ENCODE peak calls at places on chromosomes 16 and 17, in eight cellular contexts. N is IMR-90, O is fibroblast of mammary gland, A is heart left ventricle, G is HL-60, J is coronary artery, D is dorsolateral prefrontal cortex, M is HCT116. K is an unnamed sample.

GRCh38 chr17:19991252-19991885 is 13.7 kb upstream of the AKAP10 start:
- DNase-seq in N (no peak), O (no peak), A (no peak), G (no peak), J (peak; percentile 58), D (no peak), M (no peak), K (no peak)

GRCh38 chr16:78950768-78951167 is 649.8 kb downstream of the MAF start:
- DNase-seq in N (no peak), O (no peak), A (no peak), G (no peak), J (no peak), D (no peak), M (no peak), K (no peak)

GRCh38 chr17:32519769-32520701 is 33.2 kb downstream of the CDK5R1 start:
- DNase-seq in N (no peak), O (peak; percentile 17), A (no peak), G (no peak), J (no peak), D (peak; percentile 31), M (no peak), K (peak; percentile 31)

GRCh38 chr17:63406689-63407330 is 39.3 kb downstream of the CYB561 start:
- DNase-seq in N (peak; percentile 97), O (peak; percentile 96), A (no peak), G (peak; percentile 56), J (no peak), D (peak; percentile 73), M (peak; percentile 93), K (peak; percentile 93)

GRCh38 chr16:3465301-3465700 is 21.8 kb downstream of the NAA60 start:
- DNase-seq in N (no peak), O (no peak), A (no peak), G (no peak), J (no peak), D (no peak), M (no peak), K (no peak)

GRCh38 chr16:69404275-69404805 is 18.5 kb upstream of the TERF2 start:
- DNase-seq in N (peak; percentile 40), O (no peak), A (no peak), G (no peak), J (no peak), D (no peak), M (peak; percentile 95), K (peak; percentile 59)

GRCh38 chr17:36920032-36921000 is 17.0 kb upstream of the LHX1 start:
- DNase-seq in N (peak; percentile 46), O (no peak), A (no peak), G (no peak), J (no peak), D (peak; percentile 34), M (peak; percentile 43), K (no peak)

GRCh38 chr17:79993390-79994221 is 42.1 kb downstream of the TBC1D16 start:
- DNase-seq in N (peak; percentile 94), O (peak; percentile 93), A (peak; percentile 82), G (peak; percentile 82), J (no peak), D (no peak), M (no peak), K (peak; percentile 87)

GRCh38 chr17:17724307-17724921 is 43.2 kb downstream of the RAI1 start:
- DNase-seq in N (peak; percentile 54), O (no peak), A (peak; percentile 80), G (no peak), J (no peak), D (peak; percentile 43), M (no peak), K (no peak)

GRCh38 chr16:85912271-85912974 is 13.5 kb downstream of the IRF8 start:
- DNase-seq in N (peak; percentile 36), O (peak; percentile 69), A (peak; percentile 31), G (no peak), J (no peak), D (no peak), M (no peak), K (peak; percentile 20)

GRCh38 chr17:72822358-72823023 is 270.0 kb downstream of the SLC39A11 start:
- DNase-seq in N (no peak), O (no peak), A (no peak), G (no peak), J (no peak), D (no peak), M (peak; percentile 32), K (no peak)

GRCh38 chr16:8674413-8675022 is at the start of gene ABAT:
- DNase-seq in N (peak; percentile 69), O (peak; percentile 57), A (peak; percentile 95), G (peak; percentile 21), J (peak; percentile 93), D (peak; percentile 97), M (peak; percentile 37), K (peak; percentile 92)

DNA sequence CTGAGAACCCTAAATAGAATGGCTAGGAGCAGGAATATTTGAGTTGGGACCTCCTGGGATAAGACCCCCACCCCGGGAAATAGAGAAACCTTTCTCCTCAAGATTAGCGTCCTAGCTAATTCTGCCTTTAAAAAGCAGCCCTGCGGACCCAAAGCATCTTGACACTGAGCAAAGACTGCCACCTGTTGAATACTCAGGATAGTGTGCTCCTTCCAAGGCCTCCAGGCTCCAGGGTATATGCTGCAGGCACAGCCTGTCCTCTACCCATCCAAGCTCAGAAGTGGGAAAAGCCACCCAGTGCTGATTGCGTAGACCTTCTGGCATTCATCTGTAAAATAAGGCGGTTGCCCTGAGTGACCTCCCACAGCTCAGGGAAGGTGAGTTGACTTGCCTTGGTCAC is 456.2 kb upstream of the DYNLRB2 start:
- DNase-seq in N (no peak), O (peak; percentile 26), A (no peak), G (no peak), J (no peak), D (no peak), M (no peak), K (no peak)
- TF ChIP-seq CTCF in N (peak; percentile 33), O (peak; percentile 37), A (peak; percentile 65), G (no peak), J (no peak), D (peak; percentile 58), M (no peak), K (peak; percentile 38)

DNA sequence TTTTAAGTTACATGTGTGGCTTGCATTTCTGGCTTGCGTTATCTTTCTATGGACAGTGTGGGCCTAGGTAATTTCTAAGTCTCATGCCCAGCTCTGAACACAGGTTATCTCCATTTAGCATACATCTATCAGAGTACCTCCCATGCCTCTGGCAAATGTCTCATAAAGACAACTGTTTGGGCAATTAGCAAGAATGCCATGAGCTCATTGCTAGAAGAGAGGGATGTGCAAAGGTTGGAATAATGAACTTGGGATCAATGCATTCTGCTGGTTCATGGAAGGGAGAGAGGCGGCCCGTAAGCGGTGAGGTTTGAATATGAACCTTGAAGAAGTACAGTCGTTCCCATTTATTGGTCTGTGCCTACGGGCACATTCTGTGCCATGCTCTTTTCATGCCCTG is 14.4 kb downstream of the SYT17 start:
- DNase-seq in N (no peak), O (no peak), A (no peak), G (no peak), J (no peak), D (no peak), M (no peak), K (no peak)
- H3K4me3 ChIP-seq in N (no peak overlapping the region), O (no peak overlapping the region), A (no peak overlapping the region), G (no peak overlapping the region), J (no peak overlapping the region), D (no peak overlapping the region), M (no peak overlapping the region), K (no peak overlapping the region)

DNA sequence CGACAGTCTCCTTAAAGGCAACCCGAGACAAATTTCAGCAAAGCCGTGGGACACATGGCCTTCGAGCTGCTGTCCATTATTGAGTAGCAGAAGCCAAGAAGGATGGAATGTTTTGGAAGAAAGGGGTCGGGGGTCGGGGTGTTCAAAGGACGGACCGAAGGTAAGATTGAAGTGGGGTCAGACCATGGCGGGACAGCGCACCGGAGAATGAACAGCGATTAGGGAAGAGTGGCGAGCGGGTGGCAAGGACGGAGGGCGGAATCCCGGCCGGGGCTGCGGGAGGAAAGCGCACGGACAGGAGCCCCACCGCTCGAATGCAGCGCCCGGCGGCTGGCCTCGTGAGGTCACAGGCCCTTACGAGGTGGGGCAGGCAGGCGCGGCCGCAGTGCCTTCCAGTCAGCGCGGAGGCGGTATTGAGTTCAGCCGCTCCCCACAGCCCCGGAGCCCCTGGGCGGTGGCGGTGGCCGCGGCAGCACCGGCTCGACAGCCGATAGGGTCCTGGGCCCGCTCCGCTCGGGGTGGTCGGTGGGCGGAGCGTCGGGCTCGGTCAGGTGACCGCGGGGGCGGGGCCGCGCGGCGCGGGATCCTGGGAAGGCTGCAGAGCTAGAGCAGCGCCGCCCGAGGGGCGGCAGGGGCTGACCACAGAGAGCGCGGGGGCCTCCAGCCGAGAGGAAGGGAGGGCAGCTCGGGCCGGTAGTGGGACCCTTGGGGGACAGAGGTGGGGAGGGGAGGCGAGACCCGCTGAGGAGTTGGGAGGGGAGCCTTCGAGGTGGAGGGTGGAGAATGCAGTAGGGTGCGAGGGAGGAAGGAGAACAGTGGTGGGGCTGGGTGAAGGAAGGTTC is at the start of gene EFCAB13:
- DNase-seq in N (peak; percentile 71), O (peak; percentile 81), A (peak; percentile 94), G (peak; percentile 63), J (peak; percentile 94), D (peak; percentile 52), M (no peak), K (peak; percentile 83)
- TF ChIP-seq CTCF in N (peak; percentile 9), O (no peak), A (no peak), G (no peak), J (no peak), D (no peak), M (no peak), K (no peak)

GRCh38 chr17:58332720-58333395 is 4.3 kb upstream of the TSPOAP1 start:
- DNase-seq in N (no peak), O (no peak), A (peak; percentile 58), G (peak; percentile 93), J (no peak), D (no peak), M (no peak), K (no peak)

GRCh38 chr17:58331815-58332719 is 3.5 kb upstream of the TSPOAP1 start:
- DNase-seq in N (no peak), O (no peak), A (peak; percentile 91), G (peak; percentile 100), J (no peak), D (no peak), M (no peak), K (no peak)

GRCh38 chr17:58329808-58330543 is 1.4 kb upstream of the TSPOAP1 start:
- DNase-seq in N (no peak), O (no peak), A (no peak), G (peak; percentile 81), J (no peak), D (no peak), M (no peak), K (no peak)

GRCh38 chr17:58330544-58330996 is 2.0 kb upstream of the TSPOAP1 start:
- DNase-seq in N (no peak), O (no peak), A (peak; percentile 38), G (no peak), J (no peak), D (no peak), M (no peak), K (no peak)

DNA sequence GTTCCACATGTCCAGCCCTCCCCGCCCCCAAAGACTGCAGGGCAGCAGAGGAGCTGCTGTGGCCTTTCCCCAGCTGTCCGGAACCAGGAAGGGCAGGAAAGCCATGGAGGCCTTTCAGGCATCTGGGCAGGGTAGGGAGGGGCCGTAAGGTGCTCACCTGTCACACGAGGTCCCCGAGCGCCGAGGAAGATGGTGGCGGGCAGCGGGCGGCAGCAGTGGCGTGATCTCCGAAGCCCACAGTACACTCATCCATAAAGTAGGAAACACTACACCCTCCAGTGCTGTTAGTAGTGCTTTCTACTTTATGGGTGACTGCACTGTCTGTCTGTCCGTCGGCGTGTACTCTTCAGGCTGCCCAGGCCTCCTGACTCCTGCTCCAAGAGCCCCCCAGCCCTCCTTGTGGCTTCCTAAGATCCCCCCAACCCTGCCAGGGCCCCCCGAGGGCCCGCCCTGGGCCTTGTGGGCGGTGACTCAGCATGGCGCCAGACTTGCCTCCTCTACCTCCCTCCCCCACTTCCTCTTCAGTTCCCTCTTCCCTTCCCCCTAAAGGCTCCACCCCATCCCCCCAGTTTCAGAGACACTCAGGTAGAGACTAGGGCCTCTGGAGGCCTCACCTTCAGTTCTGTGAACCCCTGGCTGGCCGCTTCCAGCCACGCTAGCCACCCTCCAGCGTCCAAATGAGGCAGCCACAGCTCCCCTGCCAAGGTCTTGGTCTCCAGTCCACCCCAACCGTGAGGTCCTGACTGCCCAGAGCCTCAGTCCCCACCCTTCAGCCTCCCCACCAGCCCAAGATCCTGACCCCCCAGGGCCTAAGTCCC is 2.6 kb upstream of the TSPOAP1 start:
- DNase-seq in N (no peak), O (no peak), A (peak; percentile 69), G (peak; percentile 99), J (no peak), D (no peak), M (no peak), K (no peak)
- H3K4me3 ChIP-seq in N (no peak overlapping the region), O (no peak overlapping the region), A (peak overlapping the region; percentile 58), G (peak overlapping the region; percentile 72), J (peak overlapping the region; percentile 61), D (peak overlapping the region; percentile 39), M (no peak overlapping the region), K (no peak overlapping the region)

K was measured in foreskin fibroblast.